ENCODE peak calls at places on chromosomes 6 and 20, in eight cellular contexts. P is colonic mucosa, U is WTC11, K is heart right ventricle, F is vagina, C is Calu3, W is neural progenitor cell, N is body of pancreas. R is an unnamed sample.

GRCh38 chr20:37282558-37282957 is 6.9 kb upstream of the MANBAL start:
- DNase-seq in P (no peak), N (peak; percentile 18), K (no peak), U (no peak), F (no peak), C (no peak), W (peak; percentile 43), R (peak; percentile 71)

GRCh38 chr20:63782521-63782971 is 43.0 kb downstream of the SLC2A4RG start:
- DNase-seq in K (no peak), N (no peak), F (no peak), P (no peak), U (no peak), W (no peak), C (no peak), R (no peak)

GRCh38 chr6:33729059-33729458 is 17.6 kb upstream of the UQCC2 start:
- DNase-seq in N (no peak), U (no peak), C (no peak), K (no peak), P (no peak), W (no peak), F (no peak), R (no peak)

GRCh38 chr6:2196079-2196679 is 49.2 kb downstream of the GMDS start:
- DNase-seq in F (no peak), C (peak; percentile 30), K (peak; percentile 42), P (peak; percentile 46), N (peak; percentile 66), W (peak; percentile 61), U (no peak), R (peak; percentile 74)

GRCh38 chr20:64084209-64085152 is at the start of gene LKAAEAR1:
- DNase-seq in K (no peak), W (peak; percentile 59), F (no peak), C (no peak), P (no peak), U (peak; percentile 54), N (no peak), R (peak; percentile 43)

GRCh38 chr20:20772492-20773047 is 60.1 kb upstream of the RALGAPA2 start:
- DNase-seq in C (no peak), P (no peak), U (no peak), W (no peak), N (no peak), K (no peak), F (no peak), R (no peak)

GRCh38 chr6:26087284-26088115 is at the start of gene HFE:
- DNase-seq in N (peak; percentile 66), W (peak; percentile 50), K (peak; percentile 65), F (no peak), C (peak; percentile 56), U (peak; percentile 66), P (peak; percentile 73), R (peak; percentile 64)

GRCh38 chr6:90459225-90459758 is 127.6 kb downstream of the MAP3K7 start:
- DNase-seq in P (no peak), W (no peak), F (no peak), U (no peak), K (no peak), N (no peak), C (peak; percentile 7), R (no peak)

GRCh38 chr6:28981391-28981832 is 23.7 kb downstream of the ZNF311 start:
- DNase-seq in F (no peak), K (peak; percentile 74), U (peak; percentile 59), C (peak; percentile 84), N (peak; percentile 73), W (peak; percentile 75), P (peak; percentile 79), R (peak; percentile 81)

GRCh38 chr20:23097636-23098580 is 11.8 kb upstream of the CD93 start:
- DNase-seq in F (no peak), W (no peak), N (no peak), U (no peak), P (no peak), K (no peak), C (no peak), R (no peak)

GRCh38 chr20:61419010-61419409 is 166.9 kb downstream of the CDH4 start:
- DNase-seq in U (no peak), C (no peak), F (no peak), N (no peak), K (no peak), W (no peak), P (no peak), R (no peak)

GRCh38 chr6:98836025-98836961 is 1.9 kb downstream of the POU3F2 start:
- DNase-seq in K (no peak), N (no peak), F (no peak), W (peak; percentile 76), C (no peak), P (no peak), U (peak; percentile 68), R (no peak)

GRCh38 chr20:50356522-50356880 is 153.7 kb upstream of the PTPN1 start:
- DNase-seq in C (no peak), W (no peak), K (no peak), N (no peak), F (no peak), U (no peak), P (no peak), R (no peak)

DNA sequence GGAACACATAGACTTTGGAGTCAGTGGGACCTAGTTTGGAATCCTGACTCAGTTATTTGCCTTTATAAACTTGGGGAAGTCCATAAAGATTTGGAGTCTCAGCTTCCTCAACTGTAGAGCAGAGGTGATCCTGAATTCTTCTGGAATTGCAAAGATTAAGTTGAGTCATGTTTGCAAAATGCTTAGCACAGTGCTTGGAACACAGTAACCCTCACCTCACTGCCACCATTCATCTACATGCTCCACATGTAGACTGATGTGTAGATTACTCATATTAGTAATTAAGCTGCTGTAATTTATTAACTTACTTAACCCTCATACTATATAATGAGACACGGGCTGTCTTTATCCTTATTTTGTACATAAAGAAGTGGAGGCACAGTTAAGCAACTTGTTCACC is 61.4 kb downstream of the LAMP5 start:
- DNase-seq in P (no peak), U (no peak), C (no peak), N (no peak), W (no peak), F (no peak), K (no peak), R (no peak)
- TF ChIP-seq CTCF in P (no peak), U (no peak), C (no peak), N (no peak), W (no peak), F (no peak), K (no peak), R (no peak)

GRCh38 chr6:113970808-113971676 is at the start of gene HDAC2:
- DNase-seq in N (peak; percentile 85), W (peak; percentile 86), K (peak; percentile 88), F (no peak), C (peak; percentile 90), P (peak; percentile 87), U (peak; percentile 85), R (peak; percentile 92)
- TF ChIP-seq CTCF in N (no peak), W (no peak), K (no peak), F (no peak), C (no peak), P (no peak), U (no peak), R (no peak)

GRCh38 chr20:35665949-35666288 is 1.2 kb upstream of the CPNE1 start:
- DNase-seq in P (no peak), C (no peak), F (no peak), U (no peak), K (no peak), W (no peak), N (no peak), R (no peak)

GRCh38 chr20:35664544-35665206 is at the start of the genes CPNE1 and RBM12:
- DNase-seq in P (peak; percentile 92), C (peak; percentile 97), W (peak; percentile 97), K (peak; percentile 94), N (peak; percentile 94), U (peak; percentile 95), F (no peak), R (peak; percentile 96)

GRCh38 chr20:35662541-35662940 is 2.2 kb downstream of the CPNE1 start:
- DNase-seq in C (no peak), F (no peak), N (no peak), U (no peak), P (no peak), W (no peak), K (no peak), R (no peak)

GRCh38 chr20:35663516-35663812 is 1.2 kb downstream of the CPNE1 start:
- DNase-seq in U (no peak), P (no peak), K (no peak), C (no peak), W (no peak), N (no peak), F (no peak), R (no peak)

DNA sequence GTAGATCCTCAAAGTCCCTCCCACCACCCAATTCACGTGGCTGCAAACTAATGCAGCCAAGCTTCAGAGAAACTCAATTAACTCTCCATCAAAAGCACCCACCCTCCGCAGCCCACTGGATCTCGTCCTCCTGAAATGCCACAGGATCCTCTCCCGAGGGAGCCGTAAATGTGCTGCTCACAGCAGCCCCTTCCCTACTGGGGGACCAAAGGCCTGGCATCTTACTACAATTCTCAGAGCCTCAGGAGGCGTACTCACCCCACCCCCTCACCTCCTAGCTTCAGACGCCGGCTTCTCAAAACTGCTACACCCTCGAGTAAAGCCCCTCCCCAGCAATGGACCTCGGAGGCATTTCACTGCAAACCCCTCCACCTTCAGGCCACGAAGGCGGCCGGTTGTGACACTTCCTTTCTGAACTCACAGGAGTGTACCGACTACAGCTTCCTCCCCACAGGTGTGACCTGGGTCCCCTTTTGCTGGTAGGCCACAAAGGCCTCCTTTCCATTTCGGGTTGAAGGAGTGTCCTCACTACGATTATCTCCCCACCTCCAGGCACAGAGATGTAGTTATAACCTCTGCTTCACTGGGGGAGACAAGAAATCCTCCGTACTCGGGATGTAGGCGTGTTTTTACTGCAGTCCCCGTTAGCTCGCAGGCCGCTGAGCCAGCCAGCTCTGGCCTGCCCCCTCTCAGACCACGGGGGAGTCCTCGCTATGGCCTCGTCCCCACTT is 722 bp downstream of the CPNE1 start:
- DNase-seq in N (peak; percentile 61), U (peak; percentile 45), F (no peak), W (peak; percentile 79), K (peak; percentile 36), C (peak; percentile 61), P (peak; percentile 69), R (peak; percentile 68)
- TF ChIP-seq CTCF in N (no peak), U (no peak), F (no peak), W (no peak), K (no peak), C (peak; percentile 23), P (no peak), R (no peak)

GRCh38 chr6:146543211-146543939 is at the start of gene RAB32:
- DNase-seq in W (peak; percentile 93), F (no peak), C (peak; percentile 92), K (peak; percentile 93), P (peak; percentile 94), U (peak; percentile 82), N (peak; percentile 94), R (peak; percentile 97)
- TF ChIP-seq CTCF in W (peak; percentile 70), F (peak; percentile 40), C (peak; percentile 38), K (peak; percentile 50), P (peak; percentile 72), U (peak; percentile 47), N (peak; percentile 70), R (peak; percentile 77)

GRCh38 chr6:15082708-15083107 is 163.2 kb upstream of the JARID2 start:
- DNase-seq in P (no peak), W (no peak), C (no peak), F (no peak), K (no peak), U (no peak), N (no peak), R (no peak)
- TF ChIP-seq CTCF in P (no peak), W (no peak), C (no peak), F (no peak), K (no peak), U (no peak), N (no peak), R (no peak)